ENCODE peak calls at places on chromosomes 11 and 22, in ten cellular contexts. One of them, this sample, is unnamed.

GRCh38 chr11:119196833-119197483 is 9.2 kb upstream of the CBL start:
- DNase-seq in T-cell: peak; percentile 51
- DNase-seq in dorsolateral prefrontal cortex: no peak
- DNase-seq in NCI-H187 treated with DMSO at 0.1 percent for 48 hours: peak; percentile 78
- DNase-seq in H9: peak; percentile 73
- DNase-seq in cardiac muscle cell: peak; percentile 89
- DNase-seq in germinal center: peak; percentile 86
- DNase-seq in activated CD8-positive, alpha-beta memory T cell treated with anti-CD3 and anti-CD28 coated beads for 4 hours: peak; percentile 47
- DNase-seq in caudate nucleus: peak; percentile 11
- DNase-seq in endothelial cell: peak; percentile 77
- DNase-seq in this sample: peak; percentile 44

GRCh38 chr11:118530683-118531596 is at the start of gene TMEM25:
- DNase-seq in H9: peak; percentile 83
- DNase-seq in germinal center: peak; percentile 81
- DNase-seq in NCI-H187 treated with DMSO at 0.1 percent for 48 hours: no peak
- DNase-seq in endothelial cell: peak; percentile 70
- DNase-seq in T-cell: peak; percentile 59
- DNase-seq in caudate nucleus: peak; percentile 67
- DNase-seq in activated CD8-positive, alpha-beta memory T cell treated with anti-CD3 and anti-CD28 coated beads for 4 hours: peak; percentile 45
- DNase-seq in dorsolateral prefrontal cortex: peak; percentile 85
- DNase-seq in cardiac muscle cell: peak; percentile 82
- DNase-seq in this sample: no peak

GRCh38 chr11:119218141-119218878 is 12.2 kb downstream of the CBL start:
- DNase-seq in endothelial cell: no peak
- DNase-seq in T-cell: no peak
- DNase-seq in caudate nucleus: no peak
- DNase-seq in dorsolateral prefrontal cortex: no peak
- DNase-seq in NCI-H187 treated with DMSO at 0.1 percent for 48 hours: no peak
- DNase-seq in germinal center: no peak
- DNase-seq in cardiac muscle cell: no peak
- DNase-seq in activated CD8-positive, alpha-beta memory T cell treated with anti-CD3 and anti-CD28 coated beads for 4 hours: no peak
- DNase-seq in H9: no peak
- DNase-seq in this sample: peak; percentile 66

GRCh38 chr22:21626735-21627469 is 2.9 kb downstream of the YDJC start:
- DNase-seq in activated CD8-positive, alpha-beta memory T cell treated with anti-CD3 and anti-CD28 coated beads for 4 hours: no peak
- DNase-seq in dorsolateral prefrontal cortex: no peak
- DNase-seq in endothelial cell: no peak
- DNase-seq in cardiac muscle cell: no peak
- DNase-seq in germinal center: no peak
- DNase-seq in T-cell: no peak
- DNase-seq in caudate nucleus: no peak
- DNase-seq in NCI-H187 treated with DMSO at 0.1 percent for 48 hours: no peak
- DNase-seq in H9: no peak
- DNase-seq in this sample: no peak

GRCh38 chr22:50486561-50487289 is at the start of gene MIOX:
- DNase-seq in NCI-H187 treated with DMSO at 0.1 percent for 48 hours: no peak
- DNase-seq in dorsolateral prefrontal cortex: no peak
- DNase-seq in H9: no peak
- DNase-seq in caudate nucleus: no peak
- DNase-seq in endothelial cell: no peak
- DNase-seq in germinal center: no peak
- DNase-seq in activated CD8-positive, alpha-beta memory T cell treated with anti-CD3 and anti-CD28 coated beads for 4 hours: no peak
- DNase-seq in T-cell: no peak
- DNase-seq in cardiac muscle cell: no peak
- DNase-seq in this sample: no peak

GRCh38 chr11:26766996-26767395 is 45.1 kb upstream of the SLC5A12 start:
- DNase-seq in NCI-H187 treated with DMSO at 0.1 percent for 48 hours: no peak
- DNase-seq in T-cell: no peak
- DNase-seq in germinal center: no peak
- DNase-seq in caudate nucleus: no peak
- DNase-seq in H9: no peak
- DNase-seq in cardiac muscle cell: no peak
- DNase-seq in endothelial cell: no peak
- DNase-seq in dorsolateral prefrontal cortex: no peak
- DNase-seq in activated CD8-positive, alpha-beta memory T cell treated with anti-CD3 and anti-CD28 coated beads for 4 hours: no peak
- DNase-seq in this sample: no peak

GRCh38 chr11:88035271-88035670 is 140.0 kb downstream of the RAB38 start:
- DNase-seq in endothelial cell: no peak
- DNase-seq in germinal center: no peak
- DNase-seq in T-cell: no peak
- DNase-seq in dorsolateral prefrontal cortex: no peak
- DNase-seq in H9: no peak
- DNase-seq in caudate nucleus: no peak
- DNase-seq in NCI-H187 treated with DMSO at 0.1 percent for 48 hours: no peak
- DNase-seq in cardiac muscle cell: no peak
- DNase-seq in activated CD8-positive, alpha-beta memory T cell treated with anti-CD3 and anti-CD28 coated beads for 4 hours: no peak
- DNase-seq in this sample: peak; percentile 35

GRCh38 chr22:27874185-27874584 is 44.9 kb downstream of the PITPNB start:
- DNase-seq in cardiac muscle cell: no peak
- DNase-seq in germinal center: no peak
- DNase-seq in endothelial cell: no peak
- DNase-seq in H9: no peak
- DNase-seq in T-cell: no peak
- DNase-seq in activated CD8-positive, alpha-beta memory T cell treated with anti-CD3 and anti-CD28 coated beads for 4 hours: no peak
- DNase-seq in dorsolateral prefrontal cortex: no peak
- DNase-seq in NCI-H187 treated with DMSO at 0.1 percent for 48 hours: no peak
- DNase-seq in caudate nucleus: no peak
- DNase-seq in this sample: no peak

GRCh38 chr22:22943521-22944267 is 56.1 kb downstream of the IGLL5 start:
- DNase-seq in endothelial cell: peak; percentile 3
- DNase-seq in caudate nucleus: no peak
- DNase-seq in germinal center: peak; percentile 60
- DNase-seq in T-cell: no peak
- DNase-seq in dorsolateral prefrontal cortex: peak; percentile 25
- DNase-seq in NCI-H187 treated with DMSO at 0.1 percent for 48 hours: no peak
- DNase-seq in H9: peak; percentile 33
- DNase-seq in activated CD8-positive, alpha-beta memory T cell treated with anti-CD3 and anti-CD28 coated beads for 4 hours: no peak
- DNase-seq in cardiac muscle cell: no peak
- DNase-seq in this sample: no peak

This sample was measured in retinal pigment epithelial cell.